ENCODE peak calls at places on chromosomes 4 and X, in seven cellular contexts. E, P, A, L, V, O and H are unnamed samples.

GRCh38 chrX:42778096-42778495 is at the start of gene PPP1R2C:
- DNase-seq in E (no peak), P (no peak), A (no peak), L (no peak), V (no peak), O (no peak), H (no peak)

GRCh38 chr4:2794707-2795557 is 2.0 kb downstream of the SH3BP2 start:
- DNase-seq in E (peak), P (peak), A (peak), L (peak), V (peak), O (no peak), H (no peak)

GRCh38 chr4:6987566-6987920 is 55.6 kb upstream of the TADA2B start:
- DNase-seq in E (no peak), P (no peak), A (no peak), L (no peak), V (no peak), O (no peak), H (no peak)

GRCh38 chr4:109032676-109033075 is 269.8 kb downstream of the COL25A1 start:
- DNase-seq in E (no peak), P (no peak), A (no peak), L (no peak), V (no peak), O (no peak), H (no peak)

GRCh38 chr4:54840992-54841768 is 183.4 kb downstream of the KIT start:
- DNase-seq in E (peak), P (no peak), A (peak), L (peak), V (no peak), O (no peak), H (no peak)

GRCh38 chr4:92121099-92121498 is 182.7 kb upstream of the GRID2 start:
- DNase-seq in E (no peak), P (no peak), A (peak), L (peak), V (no peak), O (no peak), H (no peak)

GRCh38 chrX:44922980-44923379 is 50.0 kb downstream of the KDM6A start:
- DNase-seq in E (no peak), P (no peak), A (no peak), L (no peak), V (no peak), O (no peak), H (no peak)

GRCh38 chr4:82648356-82648755 is 86.6 kb upstream of the TMEM150C start:
- DNase-seq in E (no peak), P (no peak), A (peak), L (no peak), V (no peak), O (no peak), H (no peak)

GRCh38 chr4:147833254-147833653 is 101.4 kb downstream of the ARHGAP10 start:
- DNase-seq in E (no peak), P (no peak), A (no peak), L (no peak), V (no peak), O (no peak), H (no peak)

GRCh38 chr4:37693450-37694190 is 7.4 kb upstream of the RELL1 start:
- DNase-seq in E (no peak), P (no peak), A (peak), L (peak), V (no peak), O (no peak), H (no peak)